ENCODE peak calls at places on chromosome 1, in nine cellular contexts. S is iris pigment epithelial cell; A is left ventricle myocardium superior; J is left lung; Y is head of caudate nucleus; U is stimulated activated CD4-positive, alpha-beta T cell treated with anti-CD3 and anti-CD28 coated beads, Interleukin-12 subunit alpha, Interleukin-12 subunit beta, amount 100 ng/mL, for 4 hours; Z is cardiac septum; L is SK-MEL-5; N is activated effector memory CD4-positive, alpha-beta T cell treated with anti-CD3 and anti-CD28 coated beads, Interleukin-2, amount 50 U/mL, for 16 hours. O is an unnamed sample.

GRCh38 chr1:183920651-183921050 is 115.7 kb downstream of the RGL1 start:
- DNase-seq in S (no peak), A (no peak), J (no peak), Y (peak), U (no peak), Z (no peak), L (peak), N (no peak), O (no peak)

GRCh38 chr1:15218287-15219279 is 28.4 kb upstream of the FHAD1 start:
- DNase-seq in S (peak), A (no peak), J (no peak), Y (no peak), U (no peak), Z (no peak), L (peak), N (peak), O (peak)

GRCh38 chr1:192224846-192225245 is 66.6 kb downstream of the RGS18 start:
- DNase-seq in S (no peak), A (no peak), J (no peak), Y (no peak), U (no peak), Z (no peak), L (no peak), N (no peak), O (no peak)

GRCh38 chr1:36436820-36437219 is 13.4 kb downstream of the OSCP1 start:
- DNase-seq in S (peak), A (no peak), J (no peak), Y (no peak), U (no peak), Z (no peak), L (no peak), N (no peak), O (no peak)

GRCh38 chr1:54326577-54327385 is 79.4 kb downstream of the SSBP3 start:
- DNase-seq in S (peak), A (no peak), J (no peak), Y (no peak), U (no peak), Z (no peak), L (no peak), N (no peak), O (no peak)

GRCh38 chr1:24830680-24831272 is 85.5 kb downstream of the CLIC4 start:
- DNase-seq in S (peak), A (no peak), J (no peak), Y (no peak), U (no peak), Z (no peak), L (peak), N (no peak), O (no peak)

GRCh38 chr1:66679140-66679539 is 73.1 kb upstream of the DYNLT5 start:
- DNase-seq in S (no peak), A (no peak), J (no peak), Y (no peak), U (no peak), Z (no peak), L (no peak), N (no peak), O (no peak)

GRCh38 chr1:44507490-44508396 is 102.7 kb downstream of the RNF220 start:
- DNase-seq in S (no peak), A (no peak), J (no peak), Y (peak), U (no peak), Z (no peak), L (no peak), N (no peak), O (no peak)

GRCh38 chr1:156813750-156814570 is 2.7 kb downstream of the SH2D2A start:
- DNase-seq in S (peak), A (peak), J (peak), Y (peak), U (peak), Z (peak), L (no peak), N (peak), O (peak)

GRCh38 chr1:60950431-60951068 is 131.8 kb upstream of the NFIA start:
- DNase-seq in S (no peak), A (peak), J (no peak), Y (no peak), U (no peak), Z (no peak), L (no peak), N (no peak), O (no peak)